ENCODE peak calls at places on chromosomes 16 and 17, in seven cellular contexts. One of them, this sample, is unnamed.

GRCh38 chr17:27858621-27859305 is 34.4 kb downstream of the LYRM9 start:
- DNase-seq in vagina: no peak
- DNase-seq in NCI-H1092: no peak
- DNase-seq in NCI-H526: no peak
- DNase-seq in GM03348: no peak
- DNase-seq in anterior cingulate cortex: no peak
- DNase-seq in CD8-positive, alpha-beta T cell: no peak
- DNase-seq in this sample: no peak

GRCh38 chr16:52069866-52070265 is 477.1 kb downstream of the TOX3 start:
- DNase-seq in vagina: no peak
- DNase-seq in NCI-H1092: peak; percentile 27
- DNase-seq in NCI-H526: peak; percentile 7
- DNase-seq in GM03348: peak; percentile 17
- DNase-seq in anterior cingulate cortex: no peak
- DNase-seq in CD8-positive, alpha-beta T cell: no peak
- DNase-seq in this sample: peak; percentile 15

GRCh38 chr16:19167710-19168172 is 299 bp upstream of the SYT17 start:
- DNase-seq in vagina: no peak
- DNase-seq in NCI-H1092: peak; percentile 86
- DNase-seq in NCI-H526: peak; percentile 7
- DNase-seq in GM03348: peak; percentile 86
- DNase-seq in anterior cingulate cortex: peak; percentile 75
- DNase-seq in CD8-positive, alpha-beta T cell: no peak
- DNase-seq in this sample: peak; percentile 71

GRCh38 chr16:72434159-72434558 is 262.2 kb upstream of the PMFBP1 start:
- DNase-seq in vagina: no peak
- DNase-seq in NCI-H1092: no peak
- DNase-seq in NCI-H526: no peak
- DNase-seq in GM03348: no peak
- DNase-seq in anterior cingulate cortex: no peak
- DNase-seq in CD8-positive, alpha-beta T cell: no peak
- DNase-seq in this sample: no peak

GRCh38 chr17:44581868-44582267 is 24.6 kb downstream of the FZD2 start:
- DNase-seq in vagina: no peak
- DNase-seq in NCI-H1092: no peak
- DNase-seq in NCI-H526: peak; percentile 18
- DNase-seq in GM03348: no peak
- DNase-seq in anterior cingulate cortex: no peak
- DNase-seq in CD8-positive, alpha-beta T cell: no peak
- DNase-seq in this sample: peak; percentile 21

GRCh38 chr16:67649494-67649931 is 4.6 kb downstream of the CARMIL2 start:
- DNase-seq in vagina: no peak
- DNase-seq in NCI-H1092: no peak
- DNase-seq in NCI-H526: no peak
- DNase-seq in GM03348: no peak
- DNase-seq in anterior cingulate cortex: no peak
- DNase-seq in CD8-positive, alpha-beta T cell: no peak
- DNase-seq in this sample: no peak

GRCh38 chr16:88534731-88535141 is 35.5 kb upstream of the ZC3H18 start:
- DNase-seq in vagina: no peak
- DNase-seq in NCI-H1092: no peak
- DNase-seq in NCI-H526: no peak
- DNase-seq in GM03348: peak; percentile 79
- DNase-seq in anterior cingulate cortex: no peak
- DNase-seq in CD8-positive, alpha-beta T cell: no peak
- DNase-seq in this sample: peak; percentile 45

GRCh38 chr17:2056221-2057129 is 1.6 kb downstream of the HIC1 start:
- DNase-seq in vagina: no peak
- DNase-seq in NCI-H1092: no peak
- DNase-seq in NCI-H526: no peak
- DNase-seq in GM03348: peak; percentile 48
- DNase-seq in anterior cingulate cortex: no peak
- DNase-seq in CD8-positive, alpha-beta T cell: peak; percentile 63
- DNase-seq in this sample: no peak

GRCh38 chr16:49463529-49463928 is 89.9 kb downstream of the C16orf78 start:
- DNase-seq in vagina: no peak
- DNase-seq in NCI-H1092: no peak
- DNase-seq in NCI-H526: no peak
- DNase-seq in GM03348: no peak
- DNase-seq in anterior cingulate cortex: no peak
- DNase-seq in CD8-positive, alpha-beta T cell: peak; percentile 86
- DNase-seq in this sample: no peak

GRCh38 chr16:2074071-2074470 is 26.3 kb downstream of the TSC2 start:
- DNase-seq in vagina: no peak
- DNase-seq in NCI-H1092: no peak
- DNase-seq in NCI-H526: no peak
- DNase-seq in GM03348: no peak
- DNase-seq in anterior cingulate cortex: no peak
- DNase-seq in CD8-positive, alpha-beta T cell: no peak
- DNase-seq in this sample: no peak

GRCh38 chr17:78343099-78343432 is 16.8 kb downstream of the SOCS3 start:
- DNase-seq in vagina: no peak
- DNase-seq in NCI-H1092: no peak
- DNase-seq in NCI-H526: no peak
- DNase-seq in GM03348: peak; percentile 93
- DNase-seq in anterior cingulate cortex: no peak
- DNase-seq in CD8-positive, alpha-beta T cell: no peak
- DNase-seq in this sample: peak; percentile 96

GRCh38 chr17:21539146-21539545 is 153.2 kb upstream of the KCNJ18 start:
- DNase-seq in vagina: no peak
- DNase-seq in NCI-H1092: no peak
- DNase-seq in NCI-H526: no peak
- DNase-seq in GM03348: no peak
- DNase-seq in anterior cingulate cortex: no peak
- DNase-seq in CD8-positive, alpha-beta T cell: no peak
- DNase-seq in this sample: no peak

GRCh38 chr17:44989552-44990138 is 21.5 kb upstream of the C1QL1 start:
- DNase-seq in vagina: no peak
- DNase-seq in NCI-H1092: no peak
- DNase-seq in NCI-H526: no peak
- DNase-seq in GM03348: no peak
- DNase-seq in anterior cingulate cortex: no peak
- DNase-seq in CD8-positive, alpha-beta T cell: no peak
- DNase-seq in this sample: no peak

GRCh38 chr17:80785477-80786178 is 206.0 kb upstream of the CHMP6 start:
- DNase-seq in vagina: no peak
- DNase-seq in NCI-H1092: peak; percentile 89
- DNase-seq in NCI-H526: no peak
- DNase-seq in GM03348: no peak
- DNase-seq in anterior cingulate cortex: peak; percentile 31
- DNase-seq in CD8-positive, alpha-beta T cell: peak; percentile 29
- DNase-seq in this sample: no peak

GRCh38 chr17:58370309-58370708 is 18.3 kb upstream of the SUPT4H1 start:
- DNase-seq in vagina: peak; percentile 10
- DNase-seq in NCI-H1092: no peak
- DNase-seq in NCI-H526: no peak
- DNase-seq in GM03348: no peak
- DNase-seq in anterior cingulate cortex: no peak
- DNase-seq in CD8-positive, alpha-beta T cell: no peak
- DNase-seq in this sample: no peak

GRCh38 chr17:13362341-13363122 is 239.2 kb downstream of the HS3ST3A1 start:
- DNase-seq in vagina: no peak
- DNase-seq in NCI-H1092: no peak
- DNase-seq in NCI-H526: no peak
- DNase-seq in GM03348: no peak
- DNase-seq in anterior cingulate cortex: no peak
- DNase-seq in CD8-positive, alpha-beta T cell: no peak
- DNase-seq in this sample: peak; percentile 49

GRCh38 chr16:58655215-58655596 is 25.6 kb upstream of the CNOT1 start:
- DNase-seq in vagina: no peak
- DNase-seq in NCI-H1092: no peak
- DNase-seq in NCI-H526: no peak
- DNase-seq in GM03348: no peak
- DNase-seq in anterior cingulate cortex: no peak
- DNase-seq in CD8-positive, alpha-beta T cell: no peak
- DNase-seq in this sample: no peak

GRCh38 chr16:69089091-69089912 is 16.2 kb upstream of the HAS3 start:
- DNase-seq in vagina: no peak
- DNase-seq in NCI-H1092: peak; percentile 69
- DNase-seq in NCI-H526: no peak
- DNase-seq in GM03348: no peak
- DNase-seq in anterior cingulate cortex: no peak
- DNase-seq in CD8-positive, alpha-beta T cell: no peak
- DNase-seq in this sample: no peak

This sample was measured in AG08395.